ENCODE peak calls at places on chromosome 7, in eight cellular contexts. S is body of pancreas, N is A549, U is suprapubic skin, A is IMR-90, C is esophagus squamous epithelium, W is right lobe of liver, P is spleen. J is an unnamed sample.

GRCh38 chr7:145957160-145957890 is 159.3 kb upstream of the CNTNAP2 start:
- DNase-seq in S (no peak), N (no peak), U (no peak), A (no peak), C (no peak), W (no peak), P (no peak), J (no peak)

GRCh38 chr7:112296416-112296815 is 89.9 kb downstream of the ZNF277 start:
- DNase-seq in S (no peak), N (no peak), U (no peak), A (no peak), C (no peak), W (no peak), P (no peak), J (no peak)

GRCh38 chr7:100154651-100155491 is 3.7 kb downstream of the TRAPPC14 start:
- DNase-seq in S (no peak), N (no peak), U (no peak), A (no peak), C (no peak), W (no peak), P (peak; percentile 79), J (no peak)

GRCh38 chr7:18096087-18096486 is 68.4 kb upstream of the PRPS1L1 start:
- DNase-seq in S (no peak), N (no peak), U (no peak), A (no peak), C (no peak), W (no peak), P (no peak), J (no peak)

GRCh38 chr7:103106336-103107070 is 31.6 kb downstream of the ARMC10 start:
- DNase-seq in S (peak; percentile 20), N (no peak), U (no peak), A (peak; percentile 16), C (no peak), W (peak; percentile 67), P (no peak), J (no peak)

GRCh38 chr7:4819450-4820404 is 42.1 kb downstream of the PAPOLB start:
- DNase-seq in S (no peak), N (no peak), U (peak; percentile 74), A (no peak), C (no peak), W (no peak), P (peak; percentile 68), J (no peak)

GRCh38 chr7:94375713-94376112 is 19.0 kb upstream of the COL1A2 start:
- DNase-seq in S (no peak), N (no peak), U (no peak), A (peak; percentile 98), C (no peak), W (no peak), P (no peak), J (no peak)

GRCh38 chr7:55953707-55954475 is 2.2 kb downstream of the MRPS17 start:
- DNase-seq in S (no peak), N (no peak), U (no peak), A (no peak), C (no peak), W (peak; percentile 65), P (no peak), J (no peak)

GRCh38 chr7:123494193-123494796 is 40.1 kb downstream of the IQUB start:
- DNase-seq in S (peak; percentile 27), N (peak; percentile 40), U (no peak), A (peak; percentile 27), C (no peak), W (no peak), P (no peak), J (no peak)

GRCh38 chr7:140673770-140674155 is 1.0 kb downstream of the ADCK2 start:
- DNase-seq in S (peak; percentile 50), N (no peak), U (no peak), A (no peak), C (no peak), W (no peak), P (no peak), J (no peak)
- TF ChIP-seq POLR2A in S (no peak), N (no peak), U (no peak), A (no peak), C (no peak), W (no peak), P (no peak), J (no peak)

DNA sequence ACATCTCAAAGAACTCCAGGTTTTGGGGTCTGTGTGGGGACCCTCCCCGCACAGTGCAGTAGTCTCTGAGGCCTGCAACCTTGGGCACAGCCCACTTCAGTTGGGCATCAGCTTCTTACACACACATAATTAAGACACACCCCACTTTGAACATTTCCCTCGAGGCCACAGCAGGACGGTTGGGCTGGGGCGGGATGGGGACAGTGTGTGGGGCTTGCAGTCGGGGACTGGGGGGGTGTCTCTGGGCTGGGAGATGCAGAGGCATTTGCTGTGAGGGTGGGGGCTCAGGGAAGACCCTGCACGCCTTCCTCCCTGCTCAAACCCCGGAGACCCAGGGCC is 1.2 kb downstream of the LFNG start:
- DNase-seq in S (no peak), N (no peak), U (no peak), A (no peak), C (no peak), W (no peak), P (no peak), J (no peak)
- H3K27ac ChIP-seq in S (peak overlapping the region; percentile 89), N (peak overlapping the region; percentile 95), U (peak overlapping the region; percentile 90), A (no peak overlapping the region), C (peak overlapping the region; percentile 88), W (no peak overlapping the region), P (peak overlapping the region; percentile 95), J (peak overlapping the region; percentile 73)

GRCh38 chr7:130275826-130276291 is 9.2 kb downstream of the CPA2 start:
- DNase-seq in S (no peak), N (no peak), U (no peak), A (no peak), C (no peak), W (no peak), P (no peak), J (no peak)

GRCh38 chr7:130273081-130273699 is 6.5 kb downstream of the CPA2 start:
- DNase-seq in S (peak; percentile 57), N (no peak), U (no peak), A (peak; percentile 48), C (no peak), W (no peak), P (no peak), J (no peak)

GRCh38 chr7:130274983-130275649 is 8.5 kb downstream of the CPA2 start:
- DNase-seq in S (no peak), N (no peak), U (no peak), A (no peak), C (no peak), W (no peak), P (no peak), J (no peak)

GRCh38 chr7:130272456-130273080 is 5.9 kb downstream of the CPA2 start:
- DNase-seq in S (no peak), N (no peak), U (no peak), A (no peak), C (no peak), W (no peak), P (no peak), J (no peak)

DNA sequence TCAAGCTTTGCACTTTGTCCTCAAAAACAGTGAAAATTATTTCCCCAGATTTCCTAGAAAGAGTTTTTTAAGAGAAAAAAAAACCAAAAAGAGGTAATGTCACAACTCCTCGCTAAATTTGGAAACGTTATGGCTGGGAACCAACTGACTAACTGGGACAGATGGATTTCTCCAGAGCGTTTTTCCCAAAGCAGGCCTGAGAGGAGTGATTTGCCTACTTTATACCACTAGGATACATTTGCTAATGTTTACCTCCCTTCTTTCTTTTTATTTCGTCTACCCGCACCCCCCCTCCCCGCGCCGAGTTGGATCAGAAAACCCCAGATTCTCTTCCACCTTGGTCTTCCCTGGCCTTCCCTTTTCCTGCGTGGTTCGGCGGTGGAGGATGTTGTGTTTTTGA is 7.2 kb downstream of the CPA2 start:
- DNase-seq in S (no peak), N (no peak), U (no peak), A (peak; percentile 68), C (no peak), W (no peak), P (no peak), J (peak; percentile 75)
- H3K4me3 ChIP-seq in S (no peak overlapping the region), N (no peak overlapping the region), U (no peak overlapping the region), A (no peak overlapping the region), C (no peak overlapping the region), W (no peak overlapping the region), P (no peak overlapping the region), J (peak overlapping the region; percentile 11)

GRCh38 chr7:90383879-90384278 is 19.4 kb upstream of the CLDN12 start:
- DNase-seq in S (no peak), N (no peak), U (no peak), A (peak; percentile 79), C (no peak), W (no peak), P (no peak), J (no peak)
- TF ChIP-seq POLR2A in S (no peak), N (no peak), U (no peak), A (no peak), C (no peak), W (no peak), P (no peak), J (no peak)

DNA sequence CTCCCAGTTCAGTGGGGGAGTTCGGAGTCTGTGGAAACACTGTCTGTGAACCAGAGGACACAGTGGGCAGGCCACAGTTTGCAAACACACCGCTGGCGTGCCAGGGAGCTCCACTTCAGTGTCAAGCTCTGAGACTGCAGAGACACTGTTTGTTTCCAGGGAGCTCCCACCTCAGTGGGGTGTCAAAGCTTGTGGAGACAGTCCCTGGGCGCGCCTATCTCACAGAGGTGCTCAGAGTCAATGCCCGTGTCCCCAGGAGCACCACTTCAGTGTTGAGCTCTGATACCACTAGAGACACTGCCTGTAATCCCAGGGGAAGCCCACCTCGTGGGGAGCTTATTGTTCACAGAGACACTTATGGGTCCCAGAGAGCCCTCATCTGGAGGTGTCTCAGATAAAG is 4.3 kb downstream of the MYO1G start:
- DNase-seq in S (no peak), N (no peak), U (no peak), A (no peak), C (no peak), W (peak; percentile 37), P (peak; percentile 64), J (no peak)
- H3K27ac ChIP-seq in S (no peak overlapping the region), N (no peak overlapping the region), U (no peak overlapping the region), A (no peak overlapping the region), C (no peak overlapping the region), W (no peak overlapping the region), P (no peak overlapping the region), J (no peak overlapping the region)

GRCh38 chr7:76356823-76357222 is 2.0 kb downstream of the YWHAG start:
- DNase-seq in S (peak; percentile 56), N (peak; percentile 66), U (no peak), A (peak; percentile 61), C (no peak), W (no peak), P (no peak), J (no peak)
- H3K4me3 ChIP-seq in S (no peak overlapping the region), N (peak overlapping the region; percentile 96), U (peak overlapping the region; percentile 94), A (peak overlapping the region; percentile 98), C (peak overlapping the region; percentile 95), W (no peak overlapping the region), P (peak overlapping the region; percentile 99), J (peak overlapping the region; percentile 91)

J was measured in vagina.